ENCODE peak calls at places on chromosomes 6 and 20, in nine cellular contexts. C is ecto neural progenitor cell; B is GM12892; I is WTC11; A is HT1080; V is T-cell; G is heart left ventricle; H is stimulated activated CD4-positive, alpha-beta T cell treated with anti-CD3 and anti-CD28 coated beads, Interleukin-12 subunit alpha, Interleukin-12 subunit beta, amount 100 ng/mL, for 48 hours; L is CD8-positive, alpha-beta memory T cell. T is an unnamed sample.

GRCh38 chr6:56374841-56375369 is 127.5 kb upstream of the COL21A1 start:
- DNase-seq in C (no peak), B (no peak), I (no peak), A (no peak), V (no peak), G (peak), H (no peak), L (no peak), T (no peak)

GRCh38 chr6:20060252-20060651 is 152.0 kb downstream of the MBOAT1 start:
- DNase-seq in C (no peak), B (no peak), I (no peak), A (no peak), V (no peak), G (no peak), H (no peak), L (no peak), T (no peak)

GRCh38 chr6:169849396-169849795 is 98.0 kb downstream of the ERMARD start:
- DNase-seq in C (peak), B (no peak), I (no peak), A (no peak), V (no peak), G (no peak), H (no peak), L (no peak), T (no peak)

GRCh38 chr6:38567436-38567835 is 72.3 kb downstream of the BTBD9 start:
- DNase-seq in C (no peak), B (no peak), I (no peak), A (peak), V (no peak), G (peak), H (no peak), L (no peak), T (peak)

GRCh38 chr6:11272491-11273192 is 40.2 kb upstream of the NEDD9 start:
- DNase-seq in C (no peak), B (no peak), I (no peak), A (no peak), V (no peak), G (no peak), H (no peak), L (no peak), T (no peak)

GRCh38 chr20:58963060-58963584 is 17.9 kb upstream of the NELFCD start:
- DNase-seq in C (peak), B (no peak), I (no peak), A (no peak), V (no peak), G (no peak), H (no peak), L (no peak), T (no peak)

GRCh38 chr6:72466971-72467566 is 154.8 kb upstream of the KCNQ5 start:
- DNase-seq in C (no peak), B (no peak), I (no peak), A (no peak), V (no peak), G (no peak), H (no peak), L (no peak), T (no peak)

GRCh38 chr6:30481213-30481964 is 7.9 kb upstream of the HLA-E start:
- DNase-seq in C (peak), B (no peak), I (peak), A (no peak), V (no peak), G (no peak), H (no peak), L (no peak), T (no peak)

GRCh38 chr6:132065556-132065955 is 114.4 kb upstream of the CCN2 start:
- DNase-seq in C (no peak), B (no peak), I (no peak), A (peak), V (no peak), G (no peak), H (no peak), L (no peak), T (no peak)

GRCh38 chr20:62623488-62624324 is 18.6 kb upstream of the SLCO4A1 start:
- DNase-seq in C (peak), B (peak), I (peak), A (peak), V (peak), G (peak), H (peak), L (peak), T (peak)

GRCh38 chr6:45626087-45626891 is 248.6 kb upstream of the SUPT3H start:
- DNase-seq in C (no peak), B (no peak), I (no peak), A (peak), V (no peak), G (no peak), H (no peak), L (no peak), T (no peak)

GRCh38 chr6:11971154-11971553 is 41.0 kb upstream of the HIVEP1 start:
- DNase-seq in C (no peak), B (no peak), I (no peak), A (peak), V (no peak), G (no peak), H (no peak), L (no peak), T (no peak)

GRCh38 chr6:5214570-5215052 is 46.1 kb downstream of the LYRM4 start:
- DNase-seq in C (peak), B (no peak), I (peak), A (no peak), V (no peak), G (peak), H (peak), L (no peak), T (no peak)

GRCh38 chr20:59047938-59048680 is 5.5 kb upstream of the PRELID3B start:
- DNase-seq in C (no peak), B (no peak), I (no peak), A (peak), V (no peak), G (no peak), H (no peak), L (no peak), T (no peak)

GRCh38 chr20:58891076-58891685 is 38.7 kb downstream of the GNAS start:
- DNase-seq in C (no peak), B (peak), I (peak), A (peak), V (peak), G (peak), H (peak), L (peak), T (peak)

GRCh38 chr20:23826541-23827018 is at the start of gene CST2:
- DNase-seq in C (peak), B (no peak), I (no peak), A (peak), V (no peak), G (no peak), H (no peak), L (no peak), T (no peak)

GRCh38 chr20:56178219-56178618 is 70.3 kb upstream of the MC3R start:
- DNase-seq in C (no peak), B (no peak), I (no peak), A (no peak), V (no peak), G (no peak), H (no peak), L (no peak), T (no peak)

GRCh38 chr20:2349801-2350200 is 30.9 kb upstream of the TGM6 start:
- DNase-seq in C (no peak), B (no peak), I (no peak), A (peak), V (no peak), G (no peak), H (no peak), L (no peak), T (no peak)

GRCh38 chr6:141260627-141261015 is 872.1 kb upstream of the GJE1 start:
- DNase-seq in C (no peak), B (no peak), I (no peak), A (no peak), V (no peak), G (peak), H (no peak), L (no peak), T (peak)